ENCODE peak calls at places on chromosomes 7 and 10, in four cellular contexts. N, A, I and H are unnamed samples. For H3K4me1 and H3K36me3, the result is how much of the 10 kb centered on the place peaks cover.

GRCh38 chr10:103804866-103805265 is 50.5 kb downstream of the SH3PXD2A start:
- DNase-seq in N (no peak), A (no peak), I (no peak), H (no peak)

GRCh38 chr7:116164552-116164951 is 45.8 kb upstream of the TES start:
- DNase-seq in N (no peak), A (no peak), I (no peak), H (no peak)

GRCh38 chr7:68783671-68784070 is 814.6 kb upstream of the AUTS2 start:
- DNase-seq in N (no peak), A (no peak), I (no peak), H (no peak)

GRCh38 chr10:1202343-1202742 is 146.2 kb downstream of the WDR37 start:
- DNase-seq in N (no peak), A (no peak), I (no peak), H (no peak)

GRCh38 chr10:7409732-7410168 is 1.1 kb downstream of the SFMBT2 start:
- DNase-seq in N (no peak), A (no peak), I (no peak), H (no peak)

GRCh38 chr10:49663596-49663995 is 15.9 kb upstream of the C10orf53 start:
- DNase-seq in N (no peak), A (no peak), I (no peak), H (no peak)

GRCh38 chr10:59397971-59398370 is 35.6 kb upstream of the FAM13C start:
- DNase-seq in N (no peak), A (no peak), I (no peak), H (no peak)

GRCh38 chr7:123601530-123601929 is at the start of gene ASB15:
- DNase-seq in N (no peak), A (no peak), I (no peak), H (no peak)

GRCh38 chr7:1040790-1041189 is 3.6 kb upstream of the GPR146 start:
- DNase-seq in N (no peak), A (no peak), I (no peak), H (no peak)

GRCh38 chr10:127069436-127069835 is 127.0 kb downstream of the INSYN2A start:
- DNase-seq in N (no peak), A (no peak), I (no peak), H (no peak)

DNA sequence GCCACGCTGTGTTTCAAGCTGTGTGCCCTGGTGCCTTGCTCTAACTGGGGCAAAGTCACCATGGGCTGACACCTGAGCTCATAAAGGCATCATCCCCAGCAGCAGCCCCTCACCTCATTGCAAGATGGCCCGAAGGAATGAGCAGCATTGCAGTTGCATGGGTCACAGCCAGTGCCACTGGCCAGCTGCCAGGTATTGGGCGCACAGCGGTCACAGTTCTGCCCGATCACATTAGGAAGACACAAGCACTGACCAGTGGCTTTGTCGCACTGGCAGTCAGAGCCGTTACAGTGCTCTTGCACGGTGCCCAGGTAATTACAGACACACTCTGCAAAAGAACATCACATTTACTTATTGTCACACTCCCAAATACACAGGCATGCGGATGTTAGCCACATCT is 51.1 kb downstream of the LAMB1 start:
- DNase-seq in N (no peak), A (no peak), I (no peak), H (no peak)
- H3K4me3 ChIP-seq in N (no peak), A (no peak), I (no peak), H (no peak)

DNA sequence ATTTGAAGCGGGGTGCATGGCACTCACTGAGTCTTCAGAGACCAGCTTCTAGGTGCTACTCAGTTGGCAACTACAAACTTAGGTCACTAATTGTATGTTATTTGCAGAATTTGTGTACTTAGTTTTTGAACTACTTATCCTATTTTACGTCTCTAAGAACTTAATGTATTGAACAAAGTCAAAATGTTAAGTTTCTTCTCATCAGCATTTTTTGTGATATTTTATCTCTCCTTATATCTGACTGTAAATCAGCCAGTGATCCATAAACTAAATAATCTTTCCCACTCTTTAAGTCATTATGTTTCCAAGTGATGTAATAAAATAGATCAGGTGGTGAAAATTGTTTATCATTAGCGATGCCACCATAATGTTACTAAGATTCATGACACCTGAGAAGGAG is 60.3 kb upstream of the TMEM248 start:
- DNase-seq in N (no peak), A (no peak), I (no peak), H (no peak)
- H3K4me1 ChIP-seq in N (under half), A (under half), I (under half), H (under half)

GRCh38 chr7:98944386-98944785 is 66.1 kb downstream of the TRRAP start:
- DNase-seq in N (no peak), A (no peak), I (no peak), H (no peak)

GRCh38 chr7:98945852-98946251 is 67.5 kb downstream of the TRRAP start:
- DNase-seq in N (no peak), A (no peak), I (no peak), H (no peak)

GRCh38 chr7:98946389-98946788 is 68.1 kb downstream of the TRRAP start:
- DNase-seq in N (no peak), A (no peak), I (no peak), H (no peak)

GRCh38 chr7:98943336-98943735 is 65.0 kb downstream of the TRRAP start:
- DNase-seq in N (no peak), A (no peak), I (no peak), H (no peak)
- H3K36me3 ChIP-seq in N (half or more), A (under half), I (half or more), H (half or more)

DNA sequence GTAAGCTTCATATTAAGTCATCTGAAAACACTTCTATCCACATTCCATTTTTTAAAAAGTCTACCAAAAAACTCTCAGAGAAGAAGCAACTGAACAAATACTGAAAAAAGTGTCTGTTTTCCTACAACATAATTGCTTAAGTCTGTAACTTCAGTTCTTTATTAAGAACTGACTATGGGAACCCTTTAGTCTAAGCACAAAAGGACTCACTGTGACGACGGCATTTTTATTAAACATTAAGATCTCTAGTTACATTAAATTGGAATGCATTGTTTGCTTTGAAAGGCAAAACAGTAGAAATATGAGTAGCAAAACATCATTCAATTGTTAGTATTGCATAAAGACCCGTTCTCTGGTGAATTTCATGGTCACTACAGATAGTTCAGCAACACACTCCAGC is 5.8 kb upstream of the FAM3C start:
- DNase-seq in N (no peak), A (no peak), I (no peak), H (no peak)
- H3K4me3 ChIP-seq in N (no peak), A (no peak), I (no peak), H (no peak)

GRCh38 chr7:6226194-6226799 is 46.1 kb downstream of the CYTH3 start:
- DNase-seq in N (no peak), A (no peak), I (no peak), H (no peak)
- H3K4me1 ChIP-seq in N (under half), A (under half), I (half or more), H (half or more)

GRCh38 chr10:17234541-17234940 is 6.5 kb downstream of the VIM start:
- DNase-seq in N (no peak), A (no peak), I (no peak), H (no peak)

GRCh38 chr10:17235136-17235535 is 7.1 kb downstream of the VIM start:
- DNase-seq in N (no peak), A (no peak), I (no peak), H (no peak)

GRCh38 chr10:17237915-17238444 is 9.9 kb downstream of the VIM start:
- DNase-seq in N (no peak), A (no peak), I (no peak), H (no peak)

GRCh38 chr10:17237163-17237562 is 9.1 kb downstream of the VIM start:
- DNase-seq in N (no peak), A (no peak), I (no peak), H (no peak)

DNA sequence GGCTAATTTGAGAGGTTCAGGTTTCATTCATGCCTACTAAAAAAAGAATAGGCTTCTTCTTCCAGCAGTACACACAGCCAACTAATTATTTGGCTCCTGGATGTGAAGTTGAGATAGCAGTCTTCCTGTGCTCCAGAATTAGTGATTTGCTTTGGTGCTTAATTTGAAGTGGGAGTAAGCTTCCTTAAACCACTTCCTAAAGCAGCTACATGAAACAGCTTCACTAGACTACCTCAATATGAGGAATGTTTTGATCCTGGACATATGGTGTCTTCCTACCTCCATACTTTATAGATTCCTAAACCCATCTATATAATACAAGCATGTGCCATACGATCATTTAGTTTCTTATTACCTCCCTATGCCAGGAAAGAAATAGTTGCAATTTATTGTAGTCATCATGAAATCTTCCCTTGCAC is 8.4 kb downstream of the VIM start:
- DNase-seq in N (no peak), A (no peak), I (no peak), H (no peak)
- H3K36me3 ChIP-seq in N (half or more), A (half or more), I (half or more), H (half or more)

GRCh38 chr10:25339966-25340365 is 165.2 kb downstream of the GPR158 start:
- DNase-seq in N (no peak), A (no peak), I (no peak), H (no peak)

GRCh38 chr10:25336330-25336729 is 161.5 kb downstream of the GPR158 start:
- DNase-seq in N (no peak), A (no peak), I (no peak), H (no peak)

GRCh38 chr10:25334445-25334844 is 159.6 kb downstream of the GPR158 start:
- DNase-seq in N (no peak), A (no peak), I (no peak), H (no peak)

GRCh38 chr10:25338271-25338670 is 163.5 kb downstream of the GPR158 start:
- DNase-seq in N (no peak), A (no peak), I (no peak), H (no peak)
- H3K4me3 ChIP-seq in N (no peak), A (no peak), I (no peak), H (no peak)

GRCh38 chr7:92735707-92736106 is 100.7 kb downstream of the CDK6 start:
- DNase-seq in N (no peak), A (no peak), I (no peak), H (no peak)

GRCh38 chr7:92730808-92731207 is 105.6 kb downstream of the CDK6 start:
- DNase-seq in N (no peak), A (no peak), I (no peak), H (no peak)

GRCh38 chr7:92729751-92730150 is 106.6 kb downstream of the CDK6 start:
- DNase-seq in N (no peak), A (no peak), I (no peak), H (no peak)

GRCh38 chr7:92731327-92732063 is 104.9 kb downstream of the CDK6 start:
- DNase-seq in N (no peak), A (peak), I (no peak), H (no peak)

GRCh38 chr7:92732451-92733036 is 103.8 kb downstream of the CDK6 start:
- DNase-seq in N (no peak), A (no peak), I (no peak), H (no peak)
- H3K4me1 ChIP-seq in N (under half), A (under half), I (under half), H (under half)